ENCODE peak calls at places on chromosomes 2 and 18, in eight cellular contexts. Z is H1, B is GM23338, U is sigmoid colon, F is transverse colon, G is breast epithelium, A is K562, D is esophagus muscularis mucosa. M is an unnamed sample.

GRCh38 chr2:123652320-123652719 is 372.8 kb upstream of the CNTNAP5 start:
- DNase-seq in Z (no peak), B (no peak), U (no peak), F (no peak), G (no peak), A (no peak), D (no peak), M (no peak)

GRCh38 chr2:3789246-3789645 is 85.9 kb downstream of the DCDC2C start:
- DNase-seq in Z (no peak), B (no peak), U (no peak), F (no peak), G (no peak), A (no peak), D (no peak), M (no peak)

GRCh38 chr18:48161911-48162698 is 231.6 kb upstream of the SMAD2 start:
- DNase-seq in Z (no peak), B (peak; percentile 55), U (peak; percentile 72), F (no peak), G (no peak), A (no peak), D (no peak), M (no peak)

GRCh38 chr18:66582151-66582550 is 21.7 kb downstream of the CDH19 start:
- DNase-seq in Z (no peak), B (no peak), U (no peak), F (no peak), G (no peak), A (no peak), D (no peak), M (no peak)

GRCh38 chr2:38170098-38170497 is 94.1 kb upstream of the CYP1B1 start:
- DNase-seq in Z (no peak), B (no peak), U (no peak), F (no peak), G (no peak), A (no peak), D (no peak), M (no peak)

GRCh38 chr18:24460388-24460787 is at the start of gene HRH4:
- DNase-seq in Z (no peak), B (no peak), U (no peak), F (no peak), G (no peak), A (no peak), D (no peak), M (no peak)

GRCh38 chr18:79246309-79247108 is 149.2 kb upstream of the NFATC1 start:
- DNase-seq in Z (peak; percentile 47), B (peak; percentile 83), U (peak; percentile 72), F (peak; percentile 71), G (peak; percentile 64), A (peak; percentile 75), D (no peak), M (peak; percentile 95)

GRCh38 chr2:38652431-38653273 is 13.3 kb upstream of the GALM start:
- DNase-seq in Z (no peak), B (no peak), U (no peak), F (no peak), G (no peak), A (peak; percentile 73), D (no peak), M (no peak)

GRCh38 chr18:77079088-77079487 is 53.5 kb downstream of the MBP start:
- DNase-seq in Z (no peak), B (no peak), U (no peak), F (no peak), G (no peak), A (no peak), D (no peak), M (no peak)

GRCh38 chr2:74845991-74846390 is 12.1 kb downstream of the HK2 start:
- DNase-seq in Z (no peak), B (no peak), U (no peak), F (no peak), G (no peak), A (no peak), D (no peak), M (no peak)

GRCh38 chr2:74846481-74846880 is 12.6 kb downstream of the HK2 start:
- DNase-seq in Z (no peak), B (no peak), U (no peak), F (no peak), G (no peak), A (no peak), D (no peak), M (no peak)

GRCh38 chr2:74844752-74845151 is 10.8 kb downstream of the HK2 start:
- DNase-seq in Z (no peak), B (no peak), U (no peak), F (no peak), G (no peak), A (no peak), D (no peak), M (no peak)

GRCh38 chr2:74843371-74844298 is 9.7 kb downstream of the HK2 start:
- DNase-seq in Z (no peak), B (no peak), U (peak; percentile 69), F (peak; percentile 59), G (no peak), A (no peak), D (no peak), M (no peak)

DNA sequence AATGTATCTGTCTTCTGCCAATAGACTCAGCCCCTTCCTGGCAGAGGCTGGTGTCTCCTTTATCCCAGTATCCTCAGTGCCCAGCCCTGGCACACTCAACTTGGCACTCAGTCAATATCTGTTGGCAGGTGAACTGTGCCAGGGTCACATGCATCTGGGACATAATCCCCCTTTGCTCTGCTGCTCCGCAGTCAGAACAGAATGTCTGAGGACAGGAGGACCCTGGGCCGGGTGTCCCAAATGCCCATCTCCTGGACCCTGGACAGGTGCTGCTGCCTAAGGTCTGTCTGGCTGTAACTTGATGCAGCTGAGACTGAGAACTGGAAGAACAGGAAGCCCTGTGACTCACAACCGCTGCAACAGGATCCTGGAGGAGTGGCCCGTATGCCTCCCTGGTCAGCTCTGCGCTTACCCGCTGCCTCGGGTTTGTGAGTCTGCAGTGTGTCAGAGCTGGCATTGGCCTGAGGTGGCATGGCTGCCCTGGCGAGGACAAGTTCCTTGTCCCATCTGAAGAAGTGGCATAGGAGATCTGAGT is 11.4 kb downstream of the HK2 start:
- DNase-seq in Z (no peak), B (peak; percentile 58), U (peak; percentile 82), F (peak; percentile 88), G (peak; percentile 89), A (no peak), D (peak; percentile 94), M (peak; percentile 88)
- TF ChIP-seq POLR2AphosphoS5 in Z (no peak), B (no peak), U (no peak), F (peak; percentile 82), G (no peak), A (no peak), D (peak; percentile 60), M (no peak)

DNA sequence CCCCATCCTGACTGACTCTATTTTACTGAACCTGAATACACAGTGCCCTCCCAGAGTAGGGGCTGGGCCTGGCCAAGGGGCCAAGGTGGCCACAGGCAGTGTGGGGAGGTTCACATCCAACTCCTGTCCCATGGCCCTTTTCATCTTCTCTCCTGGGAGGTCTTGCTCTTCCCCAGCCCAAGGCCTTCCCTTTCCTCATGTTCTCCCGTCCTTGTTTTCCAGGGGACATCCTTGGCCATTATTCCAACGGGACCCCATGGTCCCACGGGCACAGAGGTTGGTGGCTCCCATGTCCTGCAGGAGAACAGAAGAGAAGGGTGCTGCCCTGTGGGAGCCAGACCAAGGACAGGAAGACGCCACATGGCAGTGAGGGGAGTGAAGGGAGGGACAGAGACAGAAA is 10.4 kb downstream of the MALL start:
- DNase-seq in Z (no peak), B (no peak), U (no peak), F (no peak), G (no peak), A (no peak), D (peak; percentile 87), M (no peak)
- H3K27ac ChIP-seq in Z (no peak overlapping the region), B (no peak overlapping the region), U (no peak overlapping the region), F (peak overlapping the region; percentile 92), G (peak overlapping the region; percentile 83), A (no peak overlapping the region), D (peak overlapping the region; percentile 31), M (peak overlapping the region; percentile 94)

GRCh38 chr2:28950941-28951630 is 30.0 kb upstream of the TOGARAM2 start:
- DNase-seq in Z (no peak), B (no peak), U (no peak), F (no peak), G (no peak), A (no peak), D (no peak), M (no peak)

GRCh38 chr2:28949190-28949589 is 31.9 kb upstream of the TOGARAM2 start:
- DNase-seq in Z (no peak), B (no peak), U (no peak), F (no peak), G (no peak), A (no peak), D (no peak), M (no peak)

GRCh38 chr2:28952806-28953190 is 28.3 kb upstream of the TOGARAM2 start:
- DNase-seq in Z (no peak), B (no peak), U (no peak), F (no peak), G (no peak), A (peak; percentile 23), D (no peak), M (no peak)

GRCh38 chr2:28949617-28950305 is 31.3 kb upstream of the TOGARAM2 start:
- DNase-seq in Z (no peak), B (peak; percentile 42), U (no peak), F (no peak), G (no peak), A (no peak), D (no peak), M (no peak)

GRCh38 chr2:28951910-28952805 is 28.9 kb upstream of the TOGARAM2 start:
- DNase-seq in Z (no peak), B (peak; percentile 31), U (peak; percentile 70), F (no peak), G (no peak), A (no peak), D (no peak), M (no peak)
- TF ChIP-seq POLR2AphosphoS5 in Z (no peak), B (no peak), U (peak; percentile 48), F (peak; percentile 68), G (peak; percentile 67), A (no peak), D (peak; percentile 44), M (no peak)

GRCh38 chr2:236986524-236987330 is 99.0 kb upstream of the COPS8 start:
- DNase-seq in Z (no peak), B (no peak), U (no peak), F (no peak), G (peak; percentile 84), A (no peak), D (no peak), M (no peak)

GRCh38 chr2:236988216-236988615 is 97.5 kb upstream of the COPS8 start:
- DNase-seq in Z (no peak), B (no peak), U (no peak), F (no peak), G (no peak), A (no peak), D (no peak), M (no peak)

GRCh38 chr2:236988690-236989639 is 96.7 kb upstream of the COPS8 start:
- DNase-seq in Z (no peak), B (no peak), U (peak; percentile 95), F (peak; percentile 43), G (peak; percentile 66), A (no peak), D (no peak), M (no peak)

GRCh38 chr2:236984046-236984445 is 101.6 kb upstream of the COPS8 start:
- DNase-seq in Z (no peak), B (no peak), U (no peak), F (no peak), G (no peak), A (no peak), D (no peak), M (no peak)

DNA sequence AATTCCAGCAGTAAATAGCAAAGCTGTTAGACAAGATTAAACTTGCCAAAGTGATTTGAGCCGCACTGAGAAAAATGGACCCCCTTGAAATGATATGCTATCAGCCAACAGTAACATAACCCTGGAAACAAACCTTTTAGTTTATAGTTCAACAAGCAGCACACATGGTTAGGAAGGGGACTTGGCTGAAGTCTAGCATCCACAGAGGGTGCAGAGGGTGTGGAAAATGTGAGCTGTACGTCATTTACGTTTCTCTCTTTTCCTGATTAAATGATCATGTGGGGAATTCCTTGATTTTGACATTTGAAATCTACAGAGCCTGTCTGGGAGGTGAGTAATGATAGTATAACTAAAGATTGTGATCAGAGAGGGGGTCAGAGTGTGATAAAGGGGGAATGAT is 99.7 kb upstream of the COPS8 start:
- DNase-seq in Z (no peak), B (no peak), U (no peak), F (no peak), G (no peak), A (no peak), D (no peak), M (no peak)
- H3K27ac ChIP-seq in Z (no peak overlapping the region), B (no peak overlapping the region), U (no peak overlapping the region), F (no peak overlapping the region), G (peak overlapping the region; percentile 69), A (no peak overlapping the region), D (no peak overlapping the region), M (no peak overlapping the region)

M was measured in Panc1.